ENCODE peak calls at places on chromosomes 16 and 17, in four cellular contexts. One of them, this sample, is unnamed.

GRCh38 chr16:67516296-67517177 is 12.1 kb upstream of the RIPOR1 start:
- DNase-seq in PC-9: no peak
- DNase-seq in upper lobe of right lung: no peak
- DNase-seq in HFFc6: peak
- DNase-seq in this sample: no peak

GRCh38 chr16:4052801-4053662 is 63.2 kb downstream of the ADCY9 start:
- DNase-seq in HFFc6: peak
- DNase-seq in PC-9: no peak
- DNase-seq in upper lobe of right lung: peak
- DNase-seq in this sample: peak

GRCh38 chr17:43212641-43213490 is 1.2 kb downstream of the TMEM106A start:
- DNase-seq in HFFc6: no peak
- DNase-seq in upper lobe of right lung: no peak
- DNase-seq in PC-9: no peak
- DNase-seq in this sample: no peak

GRCh38 chr17:80998388-80999223 is 7.0 kb downstream of the CHMP6 start:
- DNase-seq in HFFc6: no peak
- DNase-seq in PC-9: no peak
- DNase-seq in upper lobe of right lung: no peak
- DNase-seq in this sample: no peak

GRCh38 chr17:17107891-17108680 is 65.8 kb downstream of the MPRIP start:
- DNase-seq in PC-9: peak
- DNase-seq in HFFc6: no peak
- DNase-seq in upper lobe of right lung: no peak
- DNase-seq in this sample: peak

GRCh38 chr16:71709231-71709781 is 15.2 kb downstream of the PHLPP2 start:
- DNase-seq in PC-9: peak
- DNase-seq in upper lobe of right lung: no peak
- DNase-seq in HFFc6: peak
- DNase-seq in this sample: no peak

GRCh38 chr16:15874745-15875314 is 13.6 kb downstream of the CEP20 start:
- DNase-seq in PC-9: peak
- DNase-seq in upper lobe of right lung: no peak
- DNase-seq in HFFc6: peak
- DNase-seq in this sample: peak

GRCh38 chr16:70761656-70762055 is 39.3 kb downstream of the VAC14 start:
- DNase-seq in HFFc6: no peak
- DNase-seq in upper lobe of right lung: no peak
- DNase-seq in PC-9: no peak
- DNase-seq in this sample: no peak

GRCh38 chr17:41264599-41264998 is 579 bp upstream of the KRTAP9-6 start:
- DNase-seq in PC-9: no peak
- DNase-seq in upper lobe of right lung: no peak
- DNase-seq in HFFc6: no peak
- DNase-seq in this sample: no peak

GRCh38 chr17:9177212-9177611 is 155.9 kb downstream of the NTN1 start:
- DNase-seq in upper lobe of right lung: no peak
- DNase-seq in PC-9: no peak
- DNase-seq in HFFc6: no peak
- DNase-seq in this sample: no peak

GRCh38 chr17:281365-281999 is 71.1 kb downstream of the RPH3AL start:
- DNase-seq in PC-9: no peak
- DNase-seq in HFFc6: no peak
- DNase-seq in upper lobe of right lung: peak
- DNase-seq in this sample: no peak

GRCh38 chr16:27748868-27749546 is 199.1 kb downstream of the KATNIP start:
- DNase-seq in upper lobe of right lung: no peak
- DNase-seq in HFFc6: peak
- DNase-seq in PC-9: peak
- DNase-seq in this sample: peak

GRCh38 chr16:81649561-81649960 is 129.5 kb upstream of the PLCG2 start:
- DNase-seq in upper lobe of right lung: no peak
- DNase-seq in PC-9: no peak
- DNase-seq in HFFc6: no peak
- DNase-seq in this sample: no peak

GRCh38 chr17:11948791-11949190 is 48.5 kb downstream of the ZNF18 start:
- DNase-seq in HFFc6: peak
- DNase-seq in PC-9: no peak
- DNase-seq in upper lobe of right lung: no peak
- DNase-seq in this sample: no peak

GRCh38 chr17:79619196-79619595 is 8.3 kb upstream of the RBFOX3 start:
- DNase-seq in HFFc6: no peak
- DNase-seq in upper lobe of right lung: no peak
- DNase-seq in PC-9: no peak
- DNase-seq in this sample: no peak

GRCh38 chr16:4021916-4022315 is 94.3 kb downstream of the ADCY9 start:
- DNase-seq in upper lobe of right lung: no peak
- DNase-seq in PC-9: no peak
- DNase-seq in HFFc6: no peak
- DNase-seq in this sample: no peak

GRCh38 chr16:89562939-89563338 is 2.5 kb downstream of the RPL13 start:
- DNase-seq in PC-9: no peak
- DNase-seq in HFFc6: no peak
- DNase-seq in upper lobe of right lung: no peak
- DNase-seq in this sample: no peak

GRCh38 chr16:89561195-89562026 is 929 bp downstream of the RPL13 start:
- DNase-seq in upper lobe of right lung: no peak
- DNase-seq in HFFc6: no peak
- DNase-seq in PC-9: no peak
- DNase-seq in this sample: no peak

GRCh38 chr16:89562027-89562599 is 1.6 kb downstream of the RPL13 start:
- DNase-seq in PC-9: peak
- DNase-seq in upper lobe of right lung: no peak
- DNase-seq in HFFc6: no peak
- DNase-seq in this sample: peak

GRCh38 chr16:89557936-89558490 is 2.5 kb upstream of the RPL13 start:
- DNase-seq in HFFc6: no peak
- DNase-seq in upper lobe of right lung: no peak
- DNase-seq in PC-9: no peak
- DNase-seq in this sample: no peak

DNA sequence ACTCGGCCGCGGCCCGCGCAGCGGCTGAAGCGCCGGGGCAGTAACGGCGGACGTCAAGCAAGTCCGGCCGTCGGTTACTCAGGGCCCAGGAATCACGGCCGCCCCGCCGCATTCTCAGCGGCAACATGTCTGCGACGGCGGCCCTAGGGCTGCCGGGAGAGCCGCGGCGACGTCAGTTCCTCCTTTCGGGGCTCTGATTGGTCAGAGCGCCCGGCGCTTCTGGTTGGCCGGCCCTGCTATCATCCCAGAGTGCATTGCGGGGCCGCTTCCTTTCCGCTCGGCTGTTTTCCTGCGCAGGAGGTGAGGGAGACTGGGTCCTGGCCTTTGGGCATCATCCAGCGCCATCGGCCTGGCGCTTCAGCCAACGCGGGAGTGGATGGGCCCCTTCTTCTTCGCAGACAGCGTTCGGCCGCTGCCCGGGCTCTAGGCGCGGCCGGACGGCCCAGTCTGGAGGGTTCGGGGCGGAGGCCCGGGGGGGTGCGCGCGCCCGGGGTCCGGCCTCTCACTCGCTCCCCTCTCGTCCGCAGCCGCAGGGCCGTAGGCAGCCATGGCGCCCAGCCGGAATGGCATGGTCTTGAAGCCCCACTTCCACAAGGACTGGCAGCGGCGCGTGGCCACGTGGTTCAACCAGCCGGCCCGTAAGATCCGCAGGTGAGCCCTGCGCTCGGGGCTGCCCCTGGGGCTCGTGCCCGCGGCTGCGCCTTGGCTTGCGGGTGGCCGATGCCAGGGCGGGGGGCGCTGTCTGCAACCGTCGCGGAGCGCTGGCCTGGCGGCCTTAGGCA is at the start of gene RPL13:
- DNase-seq in HFFc6: peak
- DNase-seq in upper lobe of right lung: peak
- DNase-seq in PC-9: peak
- DNase-seq in this sample: peak
- TF ChIP-seq CTCF in HFFc6: peak
- TF ChIP-seq CTCF in upper lobe of right lung: no peak
- TF ChIP-seq CTCF in PC-9: no peak
- TF ChIP-seq CTCF in this sample: no peak

GRCh38 chr17:1302761-1303160 is 23.3 kb downstream of the TRARG1 start:
- DNase-seq in upper lobe of right lung: no peak
- DNase-seq in PC-9: no peak
- DNase-seq in HFFc6: no peak
- DNase-seq in this sample: no peak

GRCh38 chr17:1301546-1301945 is 22.1 kb downstream of the TRARG1 start:
- DNase-seq in upper lobe of right lung: no peak
- DNase-seq in HFFc6: no peak
- DNase-seq in PC-9: no peak
- DNase-seq in this sample: no peak

GRCh38 chr17:1300580-1300905 is 21.1 kb downstream of the TRARG1 start:
- DNase-seq in PC-9: no peak
- DNase-seq in HFFc6: no peak
- DNase-seq in upper lobe of right lung: no peak
- DNase-seq in this sample: no peak

GRCh38 chr17:1299729-1300579 is 20.5 kb downstream of the TRARG1 start:
- DNase-seq in upper lobe of right lung: no peak
- DNase-seq in HFFc6: no peak
- DNase-seq in PC-9: no peak
- DNase-seq in this sample: no peak

GRCh38 chr17:1298616-1299015 is 19.2 kb downstream of the TRARG1 start:
- DNase-seq in upper lobe of right lung: peak
- DNase-seq in PC-9: peak
- DNase-seq in HFFc6: no peak
- DNase-seq in this sample: peak
- TF ChIP-seq CTCF in upper lobe of right lung: no peak
- TF ChIP-seq CTCF in PC-9: no peak
- TF ChIP-seq CTCF in HFFc6: no peak
- TF ChIP-seq CTCF in this sample: no peak

DNA sequence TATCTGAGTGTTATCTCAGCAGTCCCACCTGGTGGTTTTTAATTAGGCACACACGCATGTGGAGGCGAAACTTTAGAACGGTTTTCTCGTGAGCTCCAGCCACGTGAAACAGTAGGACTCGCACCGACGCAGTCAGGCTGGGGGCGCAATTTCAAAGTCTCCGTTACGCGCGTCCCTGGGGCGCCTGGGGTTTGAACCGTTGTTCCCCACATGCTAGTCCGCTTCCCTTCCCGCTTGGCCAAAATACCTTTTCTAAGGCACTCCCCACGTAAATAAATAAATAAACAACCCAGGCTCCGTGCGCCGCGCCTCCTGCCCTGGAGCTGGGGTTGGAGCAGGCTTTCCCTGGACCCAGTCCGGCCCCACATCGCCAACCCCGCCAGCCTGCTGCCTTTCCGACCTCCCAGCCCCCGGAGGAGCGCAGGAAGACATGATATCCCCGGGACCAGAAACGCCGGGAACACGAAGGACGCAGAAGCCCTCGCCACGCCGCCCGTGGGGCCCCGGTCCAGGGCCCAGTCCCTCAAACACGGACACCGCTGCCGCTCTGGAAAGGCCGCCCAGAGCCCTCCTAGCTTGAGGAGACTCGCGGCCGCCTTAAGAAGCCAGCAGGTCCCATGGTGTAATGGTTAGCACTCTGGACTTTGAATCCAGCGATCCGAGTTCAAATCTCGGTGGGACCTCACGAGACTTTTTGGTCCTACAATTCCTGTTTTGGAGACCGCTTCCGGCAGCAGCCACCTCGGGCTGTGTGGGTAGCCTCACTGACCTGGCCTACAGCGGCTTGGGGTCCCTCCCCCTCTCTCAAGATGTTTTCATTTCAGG is 18.2 kb downstream of the GNGT2 start:
- DNase-seq in upper lobe of right lung: peak
- DNase-seq in HFFc6: peak
- DNase-seq in PC-9: peak
- DNase-seq in this sample: peak
- TF ChIP-seq CTCF in upper lobe of right lung: peak
- TF ChIP-seq CTCF in HFFc6: peak
- TF ChIP-seq CTCF in PC-9: peak
- TF ChIP-seq CTCF in this sample: peak

GRCh38 chr16:86196687-86197391 is 297.9 kb downstream of the IRF8 start:
- DNase-seq in PC-9: no peak
- DNase-seq in upper lobe of right lung: no peak
- DNase-seq in HFFc6: no peak
- DNase-seq in this sample: no peak

GRCh38 chr16:86198201-86199118 is 299.5 kb downstream of the IRF8 start:
- DNase-seq in HFFc6: no peak
- DNase-seq in PC-9: no peak
- DNase-seq in upper lobe of right lung: no peak
- DNase-seq in this sample: no peak

GRCh38 chr16:86199871-86200700 is 301.1 kb downstream of the IRF8 start:
- DNase-seq in PC-9: no peak
- DNase-seq in HFFc6: no peak
- DNase-seq in upper lobe of right lung: no peak
- DNase-seq in this sample: no peak

GRCh38 chr16:86200722-86201121 is 301.8 kb downstream of the IRF8 start:
- DNase-seq in HFFc6: no peak
- DNase-seq in upper lobe of right lung: no peak
- DNase-seq in PC-9: no peak
- DNase-seq in this sample: no peak

DNA sequence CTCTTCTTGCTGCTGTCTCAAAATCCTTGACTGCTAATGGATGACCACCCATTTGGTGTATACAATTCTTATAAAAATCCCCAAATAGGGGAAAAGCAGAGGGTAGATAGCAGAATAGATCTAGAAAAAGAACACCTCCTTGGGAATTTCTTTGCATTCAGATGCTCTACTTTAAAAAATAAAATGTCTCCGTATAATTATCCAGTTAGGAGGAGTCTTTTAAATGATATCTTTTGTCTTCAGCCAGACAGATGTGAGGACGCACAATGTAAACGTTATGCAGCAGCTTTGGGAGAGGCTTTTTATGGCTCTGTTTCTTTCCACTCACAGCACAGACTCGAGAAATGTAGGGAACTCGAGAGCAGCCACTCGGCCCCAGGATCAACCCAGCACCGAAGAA is 300.2 kb downstream of the IRF8 start:
- DNase-seq in upper lobe of right lung: no peak
- DNase-seq in PC-9: no peak
- DNase-seq in HFFc6: no peak
- DNase-seq in this sample: no peak
- TF ChIP-seq CTCF in upper lobe of right lung: no peak
- TF ChIP-seq CTCF in PC-9: no peak
- TF ChIP-seq CTCF in HFFc6: no peak
- TF ChIP-seq CTCF in this sample: no peak

DNA sequence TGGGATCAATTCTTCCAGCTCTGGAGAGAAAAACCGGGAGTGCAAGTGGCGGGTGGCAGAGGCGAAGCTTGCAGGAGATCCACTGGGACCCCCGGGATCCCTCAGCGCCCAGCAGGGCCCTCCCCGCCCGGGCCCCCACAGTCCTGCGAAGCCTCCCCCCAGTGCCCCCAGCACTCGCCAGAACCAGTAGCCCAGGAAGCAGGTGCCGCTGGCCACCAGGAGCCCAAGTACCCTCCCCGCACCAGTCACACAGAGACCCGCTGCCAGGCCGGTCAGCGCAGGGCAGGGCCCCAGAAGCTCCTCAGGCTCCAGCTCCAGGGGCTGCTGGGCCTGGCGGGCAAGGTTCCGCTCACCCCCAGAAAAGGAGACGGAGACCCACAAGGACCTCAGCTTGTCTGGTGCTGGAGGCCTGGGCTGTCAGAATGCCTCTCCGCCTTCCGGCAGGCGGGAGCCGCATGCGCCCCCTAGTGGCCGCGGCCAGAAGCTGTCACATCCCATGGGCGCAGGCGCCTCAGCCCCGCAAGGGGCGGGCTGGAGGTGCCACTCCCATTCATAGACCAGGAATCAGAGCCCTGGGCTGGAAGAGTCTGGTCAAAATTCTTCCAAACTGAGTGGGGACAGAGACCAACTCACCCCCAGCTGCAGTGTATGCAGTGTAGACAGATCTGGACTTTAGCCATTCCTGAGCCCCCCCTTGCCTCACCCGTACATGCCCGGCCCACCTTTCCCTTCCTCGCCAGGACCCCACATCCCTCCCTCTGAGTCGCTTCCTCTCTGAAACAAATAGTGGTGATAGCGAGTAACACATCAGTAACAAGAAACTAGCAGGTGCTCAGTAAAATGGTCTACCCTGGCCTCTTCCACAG is 1002.3 kb downstream of the KCNJ18 start:
- DNase-seq in PC-9: no peak
- DNase-seq in HFFc6: no peak
- DNase-seq in upper lobe of right lung: no peak
- DNase-seq in this sample: no peak
- TF ChIP-seq CTCF in PC-9: peak
- TF ChIP-seq CTCF in HFFc6: peak
- TF ChIP-seq CTCF in upper lobe of right lung: no peak
- TF ChIP-seq CTCF in this sample: peak

This sample was measured in Calu3.